ENCODE peak calls at places on chromosomes 7 and 10, in six cellular contexts. I, Q, P, K, Y and J are unnamed samples.
A peak's percentile ranks its signal among the peaks of the same experiment; 100 is the strongest.

GRCh38 chr7:73770002-73770859 is at the start of gene CLDN3:
- DNase-seq in K (no peak), Y (peak; percentile 33), Q (no peak), I (peak; percentile 76), P (peak; percentile 17), J (peak; percentile 57)

GRCh38 chr7:137343483-137343841 is at the start of gene PTN:
- DNase-seq in Q (peak; percentile 43), I (peak; percentile 50), P (no peak), K (no peak), Y (peak; percentile 56), J (peak; percentile 70)

GRCh38 chr7:87032604-87033003 is 26.9 kb downstream of the ELAPOR2 start:
- DNase-seq in Y (no peak), K (no peak), Q (no peak), I (no peak), P (no peak), J (no peak)

GRCh38 chr10:130336612-130337304 is 200.6 kb downstream of the GLRX3 start:
- DNase-seq in K (no peak), P (no peak), Y (peak; percentile 32), Q (no peak), I (peak; percentile 41), J (no peak)

GRCh38 chr7:15720849-15721471 is 34.5 kb upstream of the MEOX2 start:
- DNase-seq in P (no peak), Q (peak; percentile 60), I (peak; percentile 27), K (no peak), Y (peak; percentile 18), J (peak; percentile 13)

GRCh38 chr7:106630648-106631047 is 30.3 kb downstream of the CCDC71L start:
- DNase-seq in P (no peak), I (no peak), Q (no peak), Y (no peak), K (no peak), J (no peak)

GRCh38 chr10:60555710-60556109 is 166.0 kb upstream of the ANK3 start:
- DNase-seq in Y (no peak), K (no peak), Q (no peak), I (no peak), P (no peak), J (no peak)

GRCh38 chr7:27115161-27116018 is 12.9 kb upstream of the HOXA2 start:
- DNase-seq in Q (no peak), Y (no peak), K (no peak), I (peak; percentile 81), P (no peak), J (peak; percentile 89)

GRCh38 chr10:12511651-12512050 is 162.3 kb downstream of the CAMK1D start:
- DNase-seq in I (no peak), P (no peak), Q (no peak), K (no peak), Y (no peak), J (no peak)

GRCh38 chr7:132145466-132145865 is 430.8 kb downstream of the PLXNA4 start:
- DNase-seq in P (no peak), Y (no peak), I (no peak), Q (peak; percentile 99), K (peak; percentile 61), J (peak; percentile 92)

GRCh38 chr10:28276384-28276783 is 26.5 kb downstream of the MPP7 start:
- DNase-seq in I (no peak), Y (no peak), K (no peak), Q (no peak), P (no peak), J (no peak)

GRCh38 chr7:1913290-1914282 is 243.5 kb downstream of the ELFN1 start:
- DNase-seq in P (no peak), K (no peak), Y (no peak), Q (no peak), I (peak; percentile 42), J (no peak)

GRCh38 chr7:38585551-38585950 is 45.6 kb downstream of the AMPH start:
- DNase-seq in P (no peak), Q (no peak), I (no peak), Y (no peak), K (no peak), J (no peak)

GRCh38 chr7:51038573-51038972 is 255.9 kb upstream of the GRB10 start:
- DNase-seq in P (no peak), I (no peak), Q (no peak), K (no peak), Y (no peak), J (no peak)

GRCh38 chr7:139159900-139160675 is 50.6 kb upstream of the ZC3HAV1 start:
- DNase-seq in I (no peak), Q (peak; percentile 22), Y (no peak), P (no peak), K (no peak), J (no peak)

GRCh38 chr7:29866490-29866930 is 60.2 kb downstream of the WIPF3 start:
- DNase-seq in Y (no peak), I (no peak), Q (peak; percentile 17), K (no peak), P (no peak), J (no peak)

GRCh38 chr10:87767253-87767652 is 50.8 kb downstream of the ATAD1 start:
- DNase-seq in I (no peak), Q (no peak), P (no peak), K (no peak), Y (no peak), J (no peak)

GRCh38 chr7:2038876-2039728 is 193.6 kb downstream of the MAD1L1 start:
- DNase-seq in I (no peak), Q (no peak), K (no peak), P (no peak), Y (no peak), J (no peak)

GRCh38 chr7:128902761-128903585 is 7.5 kb downstream of the KCP start:
- DNase-seq in I (no peak), Q (peak; percentile 41), P (no peak), K (no peak), Y (no peak), J (peak; percentile 40)

GRCh38 chr7:127486654-127487053 is 94.1 kb upstream of the ZNF800 start:
- DNase-seq in K (no peak), P (peak; percentile 23), Q (peak; percentile 61), Y (no peak), I (no peak), J (peak; percentile 29)

GRCh38 chr7:27161721-27162547 is 3.4 kb downstream of the HOXA9 start:
- DNase-seq in Q (no peak), P (no peak), Y (peak; percentile 29), I (peak; percentile 57), K (no peak), J (peak; percentile 51)

GRCh38 chr7:30963842-30964241 is at the start of gene GHRHR:
- DNase-seq in Y (no peak), P (no peak), Q (no peak), I (no peak), K (no peak), J (no peak)

GRCh38 chr7:37666026-37666780 is 17.4 kb upstream of the GPR141 start:
- DNase-seq in Q (peak; percentile 97), Y (no peak), K (no peak), I (no peak), P (no peak), J (peak; percentile 39)

GRCh38 chr10:90461437-90462155 is 396.2 kb downstream of the HTR7 start:
- DNase-seq in Y (no peak), I (no peak), P (no peak), K (no peak), Q (no peak), J (no peak)

GRCh38 chr10:31939797-31940708 is 11.4 kb upstream of the ARHGAP12 start:
- DNase-seq in Q (peak; percentile 50), Y (no peak), P (no peak), K (no peak), I (no peak), J (peak; percentile 24)

GRCh38 chr7:31958216-31958615 is 112.0 kb downstream of the PDE1C start:
- DNase-seq in P (no peak), Q (peak; percentile 22), K (no peak), I (no peak), Y (no peak), J (no peak)

GRCh38 chr7:147829021-147829420 is 761.5 kb upstream of the C7orf33 start:
- DNase-seq in Y (peak; percentile 27), K (no peak), Q (no peak), I (no peak), P (no peak), J (no peak)

GRCh38 chr7:455110-455928 is 64.3 kb downstream of the PDGFA start:
- DNase-seq in K (peak; percentile 39), I (no peak), P (no peak), Y (no peak), Q (peak; percentile 10), J (peak; percentile 27)

GRCh38 chr7:142542938-142543337 is 206.3 kb upstream of the PRSS1 start:
- DNase-seq in Y (no peak), K (no peak), I (no peak), P (no peak), Q (no peak), J (no peak)